ENCODE peak calls at places on chromosomes 12 and 14, in four cellular contexts. One of them, this sample, is unnamed. For H3K27me3, the result is how much of the 10 kb centered on the place peaks cover.

GRCh38 chr12:52605542-52605941 is 4.3 kb upstream of the KRT72 start:
- DNase-seq in naive thymus-derived CD4-positive, alpha-beta T cell: no peak
- DNase-seq in PC-3: no peak
- DNase-seq in H9: no peak
- DNase-seq in this sample: no peak

GRCh38 chr12:127381043-127381668 is 885.8 kb upstream of the TMEM132C start:
- DNase-seq in naive thymus-derived CD4-positive, alpha-beta T cell: no peak
- DNase-seq in PC-3: peak
- DNase-seq in H9: peak
- DNase-seq in this sample: no peak

GRCh38 chr14:31582286-31582691 is 21.1 kb downstream of the NUBPL start:
- DNase-seq in naive thymus-derived CD4-positive, alpha-beta T cell: no peak
- DNase-seq in PC-3: no peak
- DNase-seq in H9: no peak
- DNase-seq in this sample: no peak

GRCh38 chr14:61456720-61457119 is 135.3 kb downstream of the PRKCH start:
- DNase-seq in naive thymus-derived CD4-positive, alpha-beta T cell: peak
- DNase-seq in PC-3: peak
- DNase-seq in H9: peak
- DNase-seq in this sample: peak

GRCh38 chr12:8499616-8500015 is 13.7 kb upstream of the CLEC4D start:
- DNase-seq in naive thymus-derived CD4-positive, alpha-beta T cell: no peak
- DNase-seq in PC-3: no peak
- DNase-seq in H9: no peak
- DNase-seq in this sample: no peak

GRCh38 chr14:61240206-61240605 is 40.9 kb downstream of the TMEM30B start:
- DNase-seq in naive thymus-derived CD4-positive, alpha-beta T cell: no peak
- DNase-seq in PC-3: no peak
- DNase-seq in H9: no peak
- DNase-seq in this sample: no peak

GRCh38 chr14:54794796-54795195 is 107.8 kb downstream of the GCH1 start:
- DNase-seq in naive thymus-derived CD4-positive, alpha-beta T cell: no peak
- DNase-seq in PC-3: no peak
- DNase-seq in H9: peak
- DNase-seq in this sample: no peak

GRCh38 chr12:52362118-52362726 is 5.1 kb downstream of the KRT85 start:
- DNase-seq in naive thymus-derived CD4-positive, alpha-beta T cell: no peak
- DNase-seq in PC-3: no peak
- DNase-seq in H9: peak
- DNase-seq in this sample: no peak

GRCh38 chr12:48813464-48814312 is 4.6 kb upstream of the CACNB3 start:
- DNase-seq in naive thymus-derived CD4-positive, alpha-beta T cell: no peak
- DNase-seq in PC-3: no peak
- DNase-seq in H9: peak
- DNase-seq in this sample: no peak

GRCh38 chr12:6961695-6962284 is 8.7 kb downstream of the PHB2 start:
- DNase-seq in naive thymus-derived CD4-positive, alpha-beta T cell: no peak
- DNase-seq in PC-3: peak
- DNase-seq in H9: peak
- DNase-seq in this sample: peak

GRCh38 chr12:62865090-62865489 is 69.9 kb downstream of the PPM1H start:
- DNase-seq in naive thymus-derived CD4-positive, alpha-beta T cell: no peak
- DNase-seq in PC-3: no peak
- DNase-seq in H9: no peak
- DNase-seq in this sample: no peak

GRCh38 chr14:37650356-37651037 is 55.1 kb downstream of the TTC6 start:
- DNase-seq in naive thymus-derived CD4-positive, alpha-beta T cell: no peak
- DNase-seq in PC-3: peak
- DNase-seq in H9: no peak
- DNase-seq in this sample: no peak

GRCh38 chr12:114412825-114413749 is 7.1 kb upstream of the TBX5 start:
- DNase-seq in naive thymus-derived CD4-positive, alpha-beta T cell: no peak
- DNase-seq in PC-3: no peak
- DNase-seq in H9: no peak
- DNase-seq in this sample: no peak
- H3K27me3 ChIP-seq in naive thymus-derived CD4-positive, alpha-beta T cell: under half
- H3K27me3 ChIP-seq in PC-3: half or more
- H3K27me3 ChIP-seq in H9: half or more
- H3K27me3 ChIP-seq in this sample: under half

GRCh38 chr14:68013326-68013725 is 193.7 kb downstream of the RAD51B start:
- DNase-seq in naive thymus-derived CD4-positive, alpha-beta T cell: no peak
- DNase-seq in PC-3: no peak
- DNase-seq in H9: no peak
- DNase-seq in this sample: no peak

GRCh38 chr14:68014771-68015170 is 195.2 kb downstream of the RAD51B start:
- DNase-seq in naive thymus-derived CD4-positive, alpha-beta T cell: no peak
- DNase-seq in PC-3: no peak
- DNase-seq in H9: no peak
- DNase-seq in this sample: no peak

GRCh38 chr14:68008491-68008890 is 188.9 kb downstream of the RAD51B start:
- DNase-seq in naive thymus-derived CD4-positive, alpha-beta T cell: no peak
- DNase-seq in PC-3: no peak
- DNase-seq in H9: no peak
- DNase-seq in this sample: no peak

GRCh38 chr14:68012861-68013260 is 193.3 kb downstream of the RAD51B start:
- DNase-seq in naive thymus-derived CD4-positive, alpha-beta T cell: no peak
- DNase-seq in PC-3: no peak
- DNase-seq in H9: no peak
- DNase-seq in this sample: no peak

GRCh38 chr14:68011629-68012028 is 192.1 kb downstream of the RAD51B start:
- DNase-seq in naive thymus-derived CD4-positive, alpha-beta T cell: no peak
- DNase-seq in PC-3: no peak
- DNase-seq in H9: no peak
- DNase-seq in this sample: no peak
- H3K27me3 ChIP-seq in naive thymus-derived CD4-positive, alpha-beta T cell: under half
- H3K27me3 ChIP-seq in PC-3: under half
- H3K27me3 ChIP-seq in H9: under half
- H3K27me3 ChIP-seq in this sample: under half

DNA sequence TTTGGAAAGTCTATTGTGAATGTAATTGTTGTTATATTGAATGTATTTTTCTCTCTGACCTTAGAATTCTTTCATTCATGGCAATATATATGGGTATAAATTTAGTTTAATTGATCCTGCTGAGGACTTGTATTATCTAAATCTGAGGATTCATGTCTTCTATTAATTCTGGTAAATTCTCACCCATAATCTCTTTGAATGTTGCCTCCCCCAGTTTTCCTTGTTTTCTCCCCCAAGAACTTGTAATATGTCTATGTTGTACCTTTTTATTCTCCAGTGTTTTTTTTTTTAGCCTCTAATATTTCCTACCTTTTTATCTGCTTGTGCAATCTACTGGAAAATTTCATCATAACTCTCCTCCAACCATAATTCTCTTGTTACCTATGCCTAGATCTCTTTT is 21.5 kb upstream of the HOXC13 start:
- DNase-seq in naive thymus-derived CD4-positive, alpha-beta T cell: no peak
- DNase-seq in PC-3: no peak
- DNase-seq in H9: no peak
- DNase-seq in this sample: no peak
- H3K27me3 ChIP-seq in naive thymus-derived CD4-positive, alpha-beta T cell: under half
- H3K27me3 ChIP-seq in PC-3: under half
- H3K27me3 ChIP-seq in H9: under half
- H3K27me3 ChIP-seq in this sample: under half

GRCh38 chr12:65821336-65821735 is 2.9 kb upstream of the HMGA2 start:
- DNase-seq in naive thymus-derived CD4-positive, alpha-beta T cell: no peak
- DNase-seq in PC-3: peak
- DNase-seq in H9: no peak
- DNase-seq in this sample: no peak
- H3K27me3 ChIP-seq in naive thymus-derived CD4-positive, alpha-beta T cell: under half
- H3K27me3 ChIP-seq in PC-3: under half
- H3K27me3 ChIP-seq in H9: under half
- H3K27me3 ChIP-seq in this sample: under half

GRCh38 chr14:104349950-104350349 is 211.6 kb downstream of the KIF26A start:
- DNase-seq in naive thymus-derived CD4-positive, alpha-beta T cell: no peak
- DNase-seq in PC-3: no peak
- DNase-seq in H9: no peak
- DNase-seq in this sample: no peak
- H3K27me3 ChIP-seq in naive thymus-derived CD4-positive, alpha-beta T cell: under half
- H3K27me3 ChIP-seq in PC-3: under half
- H3K27me3 ChIP-seq in H9: under half
- H3K27me3 ChIP-seq in this sample: under half

This sample was measured in lung.